ENCODE peak calls at places on chromosomes 5 and 9, in seven cellular contexts. E is gastrocnemius medialis; C is AG04450; T is CD4-positive, alpha-beta T cell; H is lower leg skin; B is GM23338; D is Calu3. J is an unnamed sample.

GRCh38 chr9:18629136-18629535 is 155.2 kb downstream of the ADAMTSL1 start:
- DNase-seq in H (no peak), B (no peak), T (no peak), C (no peak), D (no peak), E (no peak), J (no peak)

GRCh38 chr5:68757813-68758212 is 336.0 kb upstream of the SLC30A5 start:
- DNase-seq in E (no peak), D (no peak), H (no peak), C (no peak), B (no peak), T (no peak), J (no peak)

GRCh38 chr9:136546697-136547481 is 1.0 kb upstream of the NOTCH1 start:
- DNase-seq in T (no peak), C (no peak), D (peak), E (peak), B (peak), H (peak), J (peak)

GRCh38 chr5:170597109-170597741 is 93.4 kb downstream of the KCNIP1 start:
- DNase-seq in E (no peak), H (no peak), T (no peak), C (no peak), B (no peak), D (no peak), J (peak)

GRCh38 chr9:76213751-76214150 is 180.5 kb downstream of the RFK start:
- DNase-seq in B (no peak), D (no peak), H (no peak), E (no peak), C (no peak), T (no peak), J (no peak)

GRCh38 chr9:27192291-27192960 is 83.4 kb downstream of the TEK start:
- DNase-seq in C (no peak), H (no peak), E (no peak), D (no peak), T (no peak), B (no peak), J (no peak)

GRCh38 chr5:170067574-170068170 is 38.0 kb upstream of the FOXI1 start:
- DNase-seq in T (no peak), D (no peak), C (no peak), H (no peak), B (no peak), E (no peak), J (no peak)

GRCh38 chr9:117715411-117715989 is 11.3 kb downstream of the TLR4 start:
- DNase-seq in T (no peak), H (no peak), C (no peak), B (no peak), E (no peak), D (no peak), J (no peak)

GRCh38 chr9:85215936-85216335 is 525.8 kb downstream of the AGTPBP1 start:
- DNase-seq in C (no peak), T (no peak), H (no peak), E (no peak), B (no peak), D (no peak), J (no peak)

GRCh38 chr5:2288466-2288865 is 405.7 kb upstream of the IRX4 start:
- DNase-seq in H (no peak), C (no peak), E (no peak), T (no peak), B (no peak), D (no peak), J (no peak)

GRCh38 chr9:93391898-93392297 is 59.6 kb upstream of the FAM120A start:
- DNase-seq in C (no peak), D (no peak), H (no peak), B (peak), E (no peak), T (no peak), J (no peak)

GRCh38 chr5:65866837-65867508 is 59.4 kb upstream of the ERBIN start:
- DNase-seq in H (no peak), D (no peak), T (no peak), C (no peak), B (no peak), E (no peak), J (no peak)

GRCh38 chr9:132946624-132947295 is 2.3 kb upstream of the TSC1 start:
- DNase-seq in B (peak), D (no peak), H (no peak), C (no peak), T (no peak), E (no peak), J (no peak)

GRCh38 chr9:134434896-134435506 is 108.7 kb downstream of the RXRA start:
- DNase-seq in H (peak), E (peak), T (no peak), D (peak), B (no peak), C (peak), J (no peak)

DNA sequence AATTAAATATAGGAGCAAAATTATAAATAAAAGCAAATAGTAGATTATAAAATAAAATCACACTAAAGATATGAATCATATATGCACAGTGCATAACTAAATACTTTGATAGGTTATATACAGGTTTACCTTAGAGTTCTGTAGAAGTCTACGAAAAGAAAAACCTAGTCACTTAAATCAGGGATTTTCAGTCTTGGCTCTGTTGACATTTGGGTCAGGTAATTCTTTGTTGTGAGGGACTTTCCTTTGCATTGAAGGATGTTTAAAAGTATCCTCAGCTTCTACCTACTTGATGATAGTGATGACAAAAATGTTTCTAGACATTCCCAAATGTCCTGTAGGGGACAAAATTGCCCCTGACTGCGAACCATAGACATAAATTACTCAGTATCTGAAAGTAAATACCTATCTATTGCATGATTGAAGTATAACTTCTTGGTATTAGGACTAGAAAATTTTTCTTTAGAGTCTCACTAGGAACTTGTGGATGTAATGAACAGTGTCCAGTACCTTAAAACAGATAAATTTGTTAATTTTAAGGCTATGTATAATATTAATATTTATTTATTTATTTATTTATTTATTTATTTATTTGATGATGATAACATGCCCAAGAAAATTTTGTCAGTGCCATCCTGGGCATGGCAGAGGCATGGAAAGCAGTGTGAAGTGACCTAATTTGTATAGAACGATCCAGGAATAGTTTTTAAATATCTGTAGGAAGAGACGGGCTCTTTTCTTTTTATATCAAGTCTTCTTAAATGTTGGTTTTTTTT is 44.0 kb upstream of the LRRC70 start:
- DNase-seq in D (no peak), T (no peak), E (no peak), H (no peak), B (no peak), C (no peak), J (no peak)
- TF ChIP-seq CTCF in D (no peak), T (no peak), E (no peak), H (no peak), B (no peak), C (no peak), J (no peak)

DNA sequence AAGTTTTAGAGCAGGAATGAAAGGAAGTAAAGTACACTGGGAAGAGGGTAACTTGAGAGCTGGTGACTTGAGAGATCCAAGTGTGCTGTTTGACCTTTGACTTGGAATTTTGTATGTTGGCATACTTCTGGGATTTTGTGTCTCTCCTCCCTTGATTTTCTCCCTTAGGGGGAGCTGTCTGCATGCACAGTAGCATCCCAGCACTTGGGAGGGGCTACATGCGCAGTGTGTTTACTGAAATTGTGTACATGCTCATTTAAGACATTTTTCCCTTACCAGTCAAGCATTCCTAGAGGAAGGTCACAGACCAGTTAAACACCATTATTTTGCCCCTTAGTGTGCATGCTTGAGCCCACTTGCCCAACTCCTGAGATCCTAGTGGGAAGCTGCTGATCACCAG is 120.1 kb downstream of the ZNF622 start:
- DNase-seq in H (no peak), E (no peak), D (no peak), T (no peak), B (peak), C (no peak), J (no peak)
- TF ChIP-seq CTCF in H (no peak), E (no peak), D (no peak), T (no peak), B (peak), C (peak), J (no peak)

DNA sequence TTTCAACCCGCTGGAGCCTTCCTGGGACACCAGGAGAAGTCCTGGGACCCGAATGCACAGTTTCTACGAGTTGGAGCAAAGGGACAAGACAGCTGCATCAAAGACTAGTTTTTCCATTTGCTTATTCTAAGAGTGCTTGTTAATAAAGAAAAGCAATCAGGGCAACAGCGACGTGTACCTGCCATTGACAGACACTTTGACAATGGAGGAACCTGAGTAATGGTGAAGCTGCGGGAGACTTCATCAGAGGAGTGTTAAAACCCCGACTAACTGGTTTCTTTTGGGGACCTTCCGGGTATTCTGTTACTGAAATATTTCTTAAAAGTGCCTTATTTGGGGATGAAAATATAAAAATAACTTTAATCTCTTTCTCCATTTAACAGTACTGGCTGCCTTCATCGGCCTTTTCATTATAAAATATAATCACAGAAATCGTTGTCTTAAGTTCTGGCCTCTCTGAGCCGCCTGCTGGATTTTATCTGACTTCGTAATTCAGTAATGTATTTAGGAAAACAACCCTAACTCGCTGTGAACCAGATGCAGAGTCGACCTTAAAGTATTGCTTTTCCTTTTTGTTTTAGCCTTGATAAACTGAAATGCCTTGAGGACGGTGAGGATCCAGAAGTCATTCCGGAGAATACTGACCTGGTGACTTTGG is 781 bp downstream of the SNAPC3 start:
- DNase-seq in H (no peak), D (no peak), B (peak), C (no peak), T (no peak), E (no peak), J (peak)
- TF ChIP-seq CTCF in H (no peak), D (no peak), B (peak), C (peak), T (no peak), E (no peak), J (peak)

GRCh38 chr9:80867731-80868130 is 821.6 kb downstream of the TLE1 start:
- DNase-seq in E (no peak), T (no peak), H (no peak), C (no peak), B (no peak), D (no peak), J (no peak)
- TF ChIP-seq CTCF in E (no peak), T (no peak), H (no peak), C (no peak), B (no peak), D (no peak), J (no peak)

GRCh38 chr5:140634103-140634502 is 1.1 kb upstream of the CD14 start:
- DNase-seq in B (no peak), C (no peak), H (no peak), E (no peak), T (no peak), D (no peak), J (no peak)

GRCh38 chr5:140631063-140631462 is 1.9 kb downstream of the CD14 start:
- DNase-seq in D (no peak), B (no peak), H (no peak), E (no peak), T (no peak), C (no peak), J (no peak)

GRCh38 chr5:140633081-140633471 is at the start of gene CD14:
- DNase-seq in D (peak), T (no peak), B (peak), H (peak), C (no peak), E (peak), J (no peak)

GRCh38 chr5:140631831-140632365 is 1.1 kb downstream of the CD14 start:
- DNase-seq in D (peak), T (peak), H (no peak), B (peak), E (no peak), C (no peak), J (peak)

GRCh38 chr5:140632366-140633080 is 452 bp downstream of the CD14 start:
- DNase-seq in C (no peak), B (peak), D (peak), T (peak), H (no peak), E (peak), J (peak)
- TF ChIP-seq CTCF in C (no peak), B (no peak), D (no peak), T (no peak), H (no peak), E (no peak), J (no peak)

GRCh38 chr5:10808347-10809212 is 47.5 kb upstream of the DAP start:
- DNase-seq in T (no peak), E (no peak), C (no peak), D (no peak), B (no peak), H (no peak), J (no peak)

DNA sequence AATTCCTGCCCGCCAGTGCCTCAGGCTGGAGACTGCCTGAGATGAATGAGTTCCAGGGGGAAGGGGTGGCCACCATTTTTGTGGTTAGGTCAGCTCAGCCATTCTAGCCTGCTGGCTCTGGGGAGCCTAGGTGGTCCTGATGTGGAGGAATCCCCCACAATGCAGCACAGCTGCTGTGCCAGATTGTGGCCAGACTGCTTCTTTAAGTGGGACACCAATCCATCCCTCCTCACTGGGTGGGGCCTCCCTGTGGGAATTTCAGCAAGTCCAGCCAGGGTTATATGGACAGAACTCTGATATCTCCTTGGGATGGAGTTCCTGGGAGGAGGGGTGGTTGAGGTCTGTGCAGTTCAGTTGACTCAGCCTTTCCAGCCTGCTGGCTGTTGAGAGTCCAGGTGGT is 51.2 kb upstream of the DAP start:
- DNase-seq in D (no peak), H (no peak), B (no peak), T (no peak), C (no peak), E (no peak), J (no peak)
- TF ChIP-seq CTCF in D (no peak), H (no peak), B (no peak), T (no peak), C (no peak), E (no peak), J (no peak)

DNA sequence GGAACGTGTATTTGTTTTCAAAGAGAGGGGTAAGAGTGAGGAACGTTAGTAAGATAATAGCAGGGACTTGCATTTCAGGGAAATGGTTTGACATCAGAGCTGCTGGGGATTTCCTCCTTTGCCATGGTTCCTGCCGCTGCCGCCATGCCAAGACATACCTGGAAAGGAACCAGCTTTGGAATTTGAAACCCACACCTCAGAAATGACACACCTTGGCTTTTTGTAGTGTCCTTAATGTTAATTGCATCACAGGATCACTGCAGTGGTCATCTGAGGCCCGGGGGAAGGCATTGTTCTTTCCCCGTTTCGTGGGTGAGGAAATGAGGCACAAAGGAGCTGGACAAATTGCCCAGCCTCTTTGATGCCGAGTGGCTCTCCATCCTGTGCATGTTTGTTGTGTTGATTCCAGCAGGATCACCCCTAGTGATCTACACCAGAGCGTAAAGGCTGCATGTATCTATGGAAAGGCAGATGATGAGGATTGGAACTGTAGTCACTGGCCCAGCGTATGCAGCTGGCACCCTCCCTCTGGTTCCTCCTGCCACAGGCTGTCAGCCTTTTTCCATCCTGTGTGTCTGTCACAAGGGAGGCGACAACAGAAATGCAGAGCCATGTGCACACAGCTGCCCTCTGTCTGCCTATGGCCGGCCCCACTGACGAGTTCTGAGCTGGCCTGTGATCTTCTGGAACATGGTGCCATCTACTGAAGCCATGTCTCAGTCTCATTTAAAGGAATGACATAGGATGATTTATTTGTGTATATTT is 37.8 kb downstream of the SLC46A2 start:
- DNase-seq in D (no peak), C (no peak), H (no peak), T (no peak), E (no peak), B (no peak), J (no peak)
- TF ChIP-seq CTCF in D (no peak), C (no peak), H (no peak), T (no peak), E (no peak), B (no peak), J (no peak)

GRCh38 chr9:121463026-121463827 is 36.4 kb downstream of the GGTA1 start:
- DNase-seq in H (no peak), D (peak), C (no peak), B (peak), T (no peak), E (no peak), J (peak)
- TF ChIP-seq CTCF in H (no peak), D (peak), C (peak), B (peak), T (peak), E (no peak), J (peak)

GRCh38 chr5:73152411-73153388 is 20.3 kb upstream of the TMEM174 start:
- DNase-seq in E (no peak), C (no peak), B (peak), H (no peak), T (no peak), D (peak), J (no peak)
- TF ChIP-seq CTCF in E (no peak), C (no peak), B (peak), H (no peak), T (no peak), D (no peak), J (no peak)

GRCh38 chr5:138468966-138469539 is 3.8 kb downstream of the EGR1 start:
- DNase-seq in B (no peak), C (peak), T (no peak), E (no peak), H (no peak), D (no peak), J (no peak)

GRCh38 chr5:138469540-138470321 is 4.5 kb downstream of the EGR1 start:
- DNase-seq in D (peak), H (no peak), T (no peak), C (peak), E (no peak), B (no peak), J (no peak)

GRCh38 chr5:138468133-138468965 is 3.1 kb downstream of the EGR1 start:
- DNase-seq in B (no peak), E (no peak), H (no peak), T (no peak), D (no peak), C (peak), J (no peak)

GRCh38 chr5:138470322-138471285 is 5.3 kb downstream of the EGR1 start:
- DNase-seq in B (no peak), T (no peak), H (no peak), C (peak), D (no peak), E (no peak), J (no peak)

GRCh38 chr5:138472353-138472752 is 7.1 kb downstream of the EGR1 start:
- DNase-seq in E (no peak), T (no peak), B (peak), D (no peak), H (no peak), C (no peak), J (no peak)
- TF ChIP-seq CTCF in E (no peak), T (no peak), B (no peak), D (no peak), H (no peak), C (no peak), J (no peak)

J was measured in activated CD8-positive, alpha-beta T cell treated with anti-CD3 and anti-CD28 coated beads for 36 hours.